ENCODE peak calls at places on chromosomes 1 and 21, in nine cellular contexts. Q is DMS 273 treated with DMSO at 0.1 percent for 48 hours; O is activated CD8-positive, alpha-beta memory T cell treated with anti-CD3 and anti-CD28 coated beads, Interleukin-2, amount 50 U/mL, for 48 hours; R is activated CD4-positive, alpha-beta T cell treated with anti-CD3 and anti-CD28 coated beads for 48 hours; K is GM19239; T is HTR-8/SVneo; B is sigmoid colon; G is activated naive CD8-positive, alpha-beta T cell treated with anti-CD3 and anti-CD28 coated beads for 36 hours; U is HuH-7. P is an unnamed sample.

GRCh38 chr1:117826551-117827078 is 102.8 kb downstream of the GDAP2 start:
- DNase-seq in T (peak), R (no peak), K (no peak), G (no peak), B (peak), O (no peak), Q (no peak), U (no peak), P (no peak)

GRCh38 chr1:234478152-234478480 is 863 bp downstream of the TARBP1 start:
- DNase-seq in O (peak), B (no peak), R (peak), T (peak), G (peak), U (peak), Q (no peak), K (peak), P (peak)

GRCh38 chr1:211688421-211688820 is 13.0 kb upstream of the NEK2 start:
- DNase-seq in Q (no peak), U (no peak), R (no peak), T (no peak), O (no peak), B (no peak), K (no peak), G (no peak), P (no peak)

GRCh38 chr1:6603424-6603850 is 768 bp upstream of the KLHL21 start:
- DNase-seq in K (no peak), R (peak), B (peak), O (peak), G (peak), U (peak), Q (no peak), T (no peak), P (peak)

GRCh38 chr1:200311256-200311655 is 98.6 kb downstream of the ZNF281 start:
- DNase-seq in G (no peak), O (no peak), Q (no peak), U (no peak), K (no peak), T (no peak), B (no peak), R (no peak), P (no peak)

GRCh38 chr1:2174348-2175054 is 20.1 kb downstream of the FAAP20 start:
- DNase-seq in T (peak), K (peak), R (peak), O (peak), B (peak), G (peak), U (peak), Q (peak), P (peak)

GRCh38 chr1:64748706-64749105 is 3.8 kb downstream of the RAVER2 start:
- DNase-seq in B (no peak), K (no peak), U (no peak), G (no peak), O (no peak), Q (no peak), T (no peak), R (no peak), P (no peak)

GRCh38 chr1:62175568-62176179 is 19.0 kb upstream of the L1TD1 start:
- DNase-seq in R (peak), K (no peak), B (no peak), Q (peak), U (no peak), G (no peak), T (peak), O (no peak), P (peak)

GRCh38 chr1:164662955-164663354 is 104.0 kb downstream of the PBX1 start:
- DNase-seq in G (no peak), Q (no peak), K (no peak), O (no peak), B (no peak), T (no peak), U (no peak), R (no peak), P (no peak)

GRCh38 chr1:67850611-67851075 is 17.4 kb upstream of the GNG12 start:
- DNase-seq in B (peak), U (no peak), K (no peak), R (peak), O (no peak), G (no peak), Q (no peak), T (peak), P (peak)

GRCh38 chr21:17613242-17613676 is 558 bp upstream of the BTG3 start:
- DNase-seq in B (peak), K (no peak), R (peak), Q (no peak), G (no peak), U (peak), T (no peak), O (peak), P (peak)

GRCh38 chr1:171296897-171297296 is 17.1 kb upstream of the FMO4 start:
- DNase-seq in O (no peak), G (no peak), T (no peak), U (no peak), R (no peak), B (no peak), K (no peak), Q (no peak), P (no peak)

GRCh38 chr1:59703226-59703917 is 111.4 kb upstream of the HOOK1 start:
- DNase-seq in Q (no peak), R (no peak), K (no peak), U (no peak), B (no peak), T (no peak), O (no peak), G (no peak), P (no peak)

GRCh38 chr1:65264197-65264929 is 45.0 kb upstream of the DNAJC6 start:
- DNase-seq in R (peak), G (peak), Q (peak), B (no peak), T (no peak), O (no peak), K (no peak), U (peak), P (peak)

GRCh38 chr1:210905944-210906453 is 227.9 kb downstream of the KCNH1 start:
- DNase-seq in R (no peak), U (no peak), B (no peak), G (no peak), Q (no peak), O (no peak), K (no peak), T (no peak), P (no peak)

GRCh38 chr1:8571200-8571984 is 246.0 kb downstream of the RERE start:
- DNase-seq in O (no peak), K (no peak), U (peak), G (no peak), B (no peak), R (no peak), T (no peak), Q (no peak), P (no peak)

GRCh38 chr1:147850737-147851136 is 51.9 kb upstream of the GJA8 start:
- DNase-seq in T (no peak), R (no peak), B (no peak), K (no peak), Q (no peak), U (no peak), O (no peak), G (no peak), P (no peak)

GRCh38 chr21:43988016-43988415 is 24.1 kb upstream of the TRAPPC10 start:
- DNase-seq in U (no peak), R (no peak), O (no peak), K (no peak), T (no peak), G (no peak), B (no peak), Q (no peak), P (no peak)

GRCh38 chr1:27298632-27299384 is 23.2 kb upstream of the TMEM222 start:
- DNase-seq in T (no peak), R (no peak), U (no peak), O (no peak), Q (peak), K (no peak), G (no peak), B (no peak), P (no peak)